ENCODE peak calls at places on chromosome 20, in eight cellular contexts. X is NCI-H345; C is fibroblast of mammary gland; U is NCI-H1105; I is T follicular helper cell; O is SK-MEL-5; J is stimulated activated CD4-positive, alpha-beta T cell treated with anti-CD3 and anti-CD28 coated beads, Interleukin-12 subunit alpha, Interleukin-12 subunit beta, amount 100 ng/mL, for 48 hours; N is GM18507. D is an unnamed sample.

GRCh38 chr20:55213653-55214052 is 738.3 kb downstream of the DOK5 start:
- DNase-seq in X (no peak), C (no peak), U (no peak), I (no peak), O (no peak), J (no peak), N (no peak), D (no peak)

GRCh38 chr20:38692436-38693411 is 31.6 kb upstream of the SLC32A1 start:
- DNase-seq in X (no peak), C (peak), U (no peak), I (peak), O (peak), J (no peak), N (no peak), D (no peak)

GRCh38 chr20:51420111-51420510 is 122.4 kb downstream of the NFATC2 start:
- DNase-seq in X (no peak), C (peak), U (no peak), I (no peak), O (peak), J (no peak), N (no peak), D (no peak)

GRCh38 chr20:44805991-44806729 is 4.2 kb downstream of the RIMS4 start:
- DNase-seq in X (no peak), C (peak), U (no peak), I (no peak), O (peak), J (no peak), N (no peak), D (peak)

GRCh38 chr20:12577213-12577612 is 431.6 kb upstream of the SPTLC3 start:
- DNase-seq in X (no peak), C (no peak), U (no peak), I (no peak), O (no peak), J (no peak), N (no peak), D (no peak)

GRCh38 chr20:330233-331149 is 5.1 kb downstream of the SOX12 start:
- DNase-seq in X (peak), C (peak), U (peak), I (peak), O (peak), J (peak), N (no peak), D (peak)

GRCh38 chr20:43941476-43942212 is 27.0 kb downstream of the TOX2 start:
- DNase-seq in X (peak), C (peak), U (no peak), I (no peak), O (no peak), J (no peak), N (no peak), D (no peak)

GRCh38 chr20:48600470-48600945 is 227.3 kb downstream of the PREX1 start:
- DNase-seq in X (peak), C (no peak), U (no peak), I (no peak), O (no peak), J (no peak), N (no peak), D (no peak)

GRCh38 chr20:2692886-2693285 is 306 bp downstream of the EBF4 start:
- DNase-seq in X (no peak), C (no peak), U (no peak), I (no peak), O (no peak), J (no peak), N (no peak), D (no peak)

GRCh38 chr20:39289316-39289715 is 327.2 kb downstream of the DHX35 start:
- DNase-seq in X (peak), C (no peak), U (no peak), I (no peak), O (peak), J (no peak), N (no peak), D (no peak)

GRCh38 chr20:18567739-18568091 is 483 bp downstream of the SMIM26 start:
- DNase-seq in X (no peak), C (no peak), U (no peak), I (no peak), O (no peak), J (no peak), N (no peak), D (no peak)

GRCh38 chr20:4483481-4483880 is 238.2 kb upstream of the PRND start:
- DNase-seq in X (no peak), C (peak), U (no peak), I (no peak), O (no peak), J (no peak), N (no peak), D (no peak)

GRCh38 chr20:58150772-58151171 is 77.7 kb downstream of the ANKRD60 start:
- DNase-seq in X (peak), C (no peak), U (peak), I (no peak), O (no peak), J (no peak), N (no peak), D (no peak)

GRCh38 chr20:52859156-52859887 is 112.8 kb upstream of the TSHZ2 start:
- DNase-seq in X (no peak), C (peak), U (no peak), I (no peak), O (no peak), J (no peak), N (no peak), D (no peak)

GRCh38 chr20:62142252-62143117 is 709 bp downstream of the PSMA7 start:
- DNase-seq in X (no peak), C (no peak), U (no peak), I (no peak), O (no peak), J (no peak), N (no peak), D (no peak)

GRCh38 chr20:63091901-63092659 is 85.3 kb upstream of the BHLHE23 start:
- DNase-seq in X (no peak), C (no peak), U (no peak), I (no peak), O (no peak), J (no peak), N (no peak), D (no peak)

GRCh38 chr20:22492497-22492896 is 91.9 kb downstream of the FOXA2 start:
- DNase-seq in X (no peak), C (no peak), U (no peak), I (no peak), O (peak), J (no peak), N (no peak), D (no peak)

GRCh38 chr20:7695622-7696021 is 244.6 kb downstream of the HAO1 start:
- DNase-seq in X (no peak), C (peak), U (no peak), I (no peak), O (no peak), J (no peak), N (no peak), D (no peak)

GRCh38 chr20:3168079-3168828 is 5.1 kb downstream of the LZTS3 start:
- DNase-seq in X (no peak), C (no peak), U (no peak), I (no peak), O (no peak), J (no peak), N (no peak), D (no peak)

GRCh38 chr20:18001131-18001921 is 32.5 kb downstream of the MGME1 start:
- DNase-seq in X (no peak), C (peak), U (no peak), I (no peak), O (peak), J (no peak), N (no peak), D (peak)

GRCh38 chr20:227439-228105 is 514 bp downstream of the DEFB129 start:
- DNase-seq in X (no peak), C (no peak), U (no peak), I (no peak), O (no peak), J (no peak), N (no peak), D (no peak)

GRCh38 chr20:17644451-17644850 is 37.6 kb downstream of the RRBP1 start:
- DNase-seq in X (no peak), C (no peak), U (no peak), I (no peak), O (no peak), J (no peak), N (no peak), D (no peak)

GRCh38 chr20:4272225-4272624 is 256.9 kb upstream of the RNF24 start:
- DNase-seq in X (no peak), C (peak), U (no peak), I (no peak), O (peak), J (no peak), N (no peak), D (no peak)

GRCh38 chr20:36653456-36653855 is 7.5 kb upstream of the SLA2 start:
- DNase-seq in X (no peak), C (no peak), U (no peak), I (no peak), O (no peak), J (no peak), N (no peak), D (no peak)

GRCh38 chr20:62774762-62775161 is 21.5 kb upstream of the MRGBP start:
- DNase-seq in X (no peak), C (no peak), U (no peak), I (no peak), O (no peak), J (no peak), N (no peak), D (no peak)

GRCh38 chr20:54068966-54069365 is 1.4 kb downstream of the BCAS1 start:
- DNase-seq in X (no peak), C (no peak), U (no peak), I (no peak), O (no peak), J (no peak), N (no peak), D (no peak)

GRCh38 chr20:54559890-54560289 is 84.5 kb downstream of the DOK5 start:
- DNase-seq in X (no peak), C (no peak), U (no peak), I (no peak), O (no peak), J (no peak), N (no peak), D (no peak)

GRCh38 chr20:41135187-41135887 is 2.0 kb upstream of the PLCG1 start:
- DNase-seq in X (peak), C (peak), U (peak), I (no peak), O (peak), J (no peak), N (no peak), D (peak)

GRCh38 chr20:14989891-14990290 is 652.5 kb upstream of the FLRT3 start:
- DNase-seq in X (no peak), C (no peak), U (no peak), I (no peak), O (no peak), J (no peak), N (no peak), D (no peak)

GRCh38 chr20:44193801-44194200 is 6.8 kb upstream of the JPH2 start:
- DNase-seq in X (no peak), C (no peak), U (no peak), I (no peak), O (no peak), J (no peak), N (no peak), D (no peak)

GRCh38 chr20:49385471-49385870 is 97.0 kb downstream of the KCNB1 start:
- DNase-seq in X (peak), C (peak), U (peak), I (no peak), O (peak), J (no peak), N (no peak), D (peak)

D was measured in G401.